ENCODE peak calls at places on chromosomes 7 and 10, in eight cellular contexts. One of them, this sample, is unnamed.

GRCh38 chr7:22333680-22334141 is 23.2 kb downstream of the RAPGEF5 start:
- DNase-seq in brain microvascular endothelial cell: no peak
- DNase-seq in ascending aorta: no peak
- DNase-seq in CD8-positive, alpha-beta T cell: no peak
- DNase-seq in ovary: no peak
- DNase-seq in naive thymus-derived CD4-positive, alpha-beta T cell: no peak
- DNase-seq in bronchial epithelial cell: peak
- DNase-seq in NB4: no peak
- DNase-seq in this sample: no peak

GRCh38 chr10:114110174-114110972 is 63.6 kb downstream of the CCDC186 start:
- DNase-seq in bronchial epithelial cell: peak
- DNase-seq in ovary: no peak
- DNase-seq in brain microvascular endothelial cell: no peak
- DNase-seq in NB4: peak
- DNase-seq in naive thymus-derived CD4-positive, alpha-beta T cell: no peak
- DNase-seq in ascending aorta: no peak
- DNase-seq in CD8-positive, alpha-beta T cell: no peak
- DNase-seq in this sample: no peak

GRCh38 chr10:129958118-129958685 is 5.9 kb downstream of the EBF3 start:
- DNase-seq in ascending aorta: no peak
- DNase-seq in brain microvascular endothelial cell: no peak
- DNase-seq in CD8-positive, alpha-beta T cell: no peak
- DNase-seq in bronchial epithelial cell: no peak
- DNase-seq in ovary: no peak
- DNase-seq in NB4: no peak
- DNase-seq in naive thymus-derived CD4-positive, alpha-beta T cell: no peak
- DNase-seq in this sample: no peak

GRCh38 chr10:122674781-122675180 is 24.9 kb downstream of the C10orf120 start:
- DNase-seq in NB4: no peak
- DNase-seq in CD8-positive, alpha-beta T cell: no peak
- DNase-seq in ascending aorta: no peak
- DNase-seq in bronchial epithelial cell: no peak
- DNase-seq in brain microvascular endothelial cell: no peak
- DNase-seq in naive thymus-derived CD4-positive, alpha-beta T cell: no peak
- DNase-seq in ovary: no peak
- DNase-seq in this sample: peak

GRCh38 chr7:141533149-141533949 is 17.9 kb upstream of the AGK start:
- DNase-seq in NB4: peak
- DNase-seq in CD8-positive, alpha-beta T cell: peak
- DNase-seq in naive thymus-derived CD4-positive, alpha-beta T cell: peak
- DNase-seq in bronchial epithelial cell: peak
- DNase-seq in ascending aorta: no peak
- DNase-seq in ovary: peak
- DNase-seq in brain microvascular endothelial cell: peak
- DNase-seq in this sample: peak

GRCh38 chr10:62805139-62806092 is 896 bp downstream of the ADO start:
- DNase-seq in CD8-positive, alpha-beta T cell: no peak
- DNase-seq in ascending aorta: no peak
- DNase-seq in bronchial epithelial cell: peak
- DNase-seq in brain microvascular endothelial cell: peak
- DNase-seq in ovary: peak
- DNase-seq in NB4: peak
- DNase-seq in naive thymus-derived CD4-positive, alpha-beta T cell: peak
- DNase-seq in this sample: no peak

GRCh38 chr7:17302575-17303142 is 4.2 kb downstream of the AHR start:
- DNase-seq in naive thymus-derived CD4-positive, alpha-beta T cell: no peak
- DNase-seq in CD8-positive, alpha-beta T cell: no peak
- DNase-seq in ovary: no peak
- DNase-seq in ascending aorta: no peak
- DNase-seq in brain microvascular endothelial cell: no peak
- DNase-seq in bronchial epithelial cell: peak
- DNase-seq in NB4: peak
- DNase-seq in this sample: no peak

GRCh38 chr10:31644931-31645633 is 283.5 kb downstream of the ARHGAP12 start:
- DNase-seq in brain microvascular endothelial cell: no peak
- DNase-seq in NB4: no peak
- DNase-seq in ovary: no peak
- DNase-seq in ascending aorta: no peak
- DNase-seq in CD8-positive, alpha-beta T cell: no peak
- DNase-seq in naive thymus-derived CD4-positive, alpha-beta T cell: no peak
- DNase-seq in bronchial epithelial cell: peak
- DNase-seq in this sample: no peak

GRCh38 chr7:70788276-70788675 is 343.7 kb upstream of the GALNT17 start:
- DNase-seq in ovary: no peak
- DNase-seq in bronchial epithelial cell: no peak
- DNase-seq in NB4: no peak
- DNase-seq in CD8-positive, alpha-beta T cell: no peak
- DNase-seq in naive thymus-derived CD4-positive, alpha-beta T cell: no peak
- DNase-seq in brain microvascular endothelial cell: no peak
- DNase-seq in ascending aorta: no peak
- DNase-seq in this sample: no peak

GRCh38 chr7:138116892-138117291 is 40.6 kb downstream of the AKR1D1 start:
- DNase-seq in ascending aorta: no peak
- DNase-seq in bronchial epithelial cell: no peak
- DNase-seq in naive thymus-derived CD4-positive, alpha-beta T cell: no peak
- DNase-seq in brain microvascular endothelial cell: no peak
- DNase-seq in NB4: no peak
- DNase-seq in CD8-positive, alpha-beta T cell: no peak
- DNase-seq in ovary: no peak
- DNase-seq in this sample: no peak

GRCh38 chr10:64507869-64508609 is 986.8 kb downstream of the REEP3 start:
- DNase-seq in ovary: no peak
- DNase-seq in brain microvascular endothelial cell: peak
- DNase-seq in NB4: no peak
- DNase-seq in ascending aorta: no peak
- DNase-seq in naive thymus-derived CD4-positive, alpha-beta T cell: no peak
- DNase-seq in bronchial epithelial cell: no peak
- DNase-seq in CD8-positive, alpha-beta T cell: no peak
- DNase-seq in this sample: no peak

GRCh38 chr7:105654994-105655900 is 74.0 kb upstream of the EFCAB10 start:
- DNase-seq in naive thymus-derived CD4-positive, alpha-beta T cell: no peak
- DNase-seq in NB4: peak
- DNase-seq in brain microvascular endothelial cell: no peak
- DNase-seq in ascending aorta: no peak
- DNase-seq in bronchial epithelial cell: no peak
- DNase-seq in CD8-positive, alpha-beta T cell: no peak
- DNase-seq in ovary: peak
- DNase-seq in this sample: no peak

GRCh38 chr10:72808001-72808400 is 85.5 kb upstream of the OIT3 start:
- DNase-seq in ascending aorta: no peak
- DNase-seq in ovary: no peak
- DNase-seq in naive thymus-derived CD4-positive, alpha-beta T cell: no peak
- DNase-seq in CD8-positive, alpha-beta T cell: no peak
- DNase-seq in NB4: no peak
- DNase-seq in brain microvascular endothelial cell: no peak
- DNase-seq in bronchial epithelial cell: no peak
- DNase-seq in this sample: no peak

GRCh38 chr10:14205246-14205645 is 125.5 kb downstream of the FRMD4A start:
- DNase-seq in NB4: no peak
- DNase-seq in brain microvascular endothelial cell: no peak
- DNase-seq in ovary: no peak
- DNase-seq in bronchial epithelial cell: no peak
- DNase-seq in ascending aorta: no peak
- DNase-seq in naive thymus-derived CD4-positive, alpha-beta T cell: no peak
- DNase-seq in CD8-positive, alpha-beta T cell: no peak
- DNase-seq in this sample: no peak

DNA sequence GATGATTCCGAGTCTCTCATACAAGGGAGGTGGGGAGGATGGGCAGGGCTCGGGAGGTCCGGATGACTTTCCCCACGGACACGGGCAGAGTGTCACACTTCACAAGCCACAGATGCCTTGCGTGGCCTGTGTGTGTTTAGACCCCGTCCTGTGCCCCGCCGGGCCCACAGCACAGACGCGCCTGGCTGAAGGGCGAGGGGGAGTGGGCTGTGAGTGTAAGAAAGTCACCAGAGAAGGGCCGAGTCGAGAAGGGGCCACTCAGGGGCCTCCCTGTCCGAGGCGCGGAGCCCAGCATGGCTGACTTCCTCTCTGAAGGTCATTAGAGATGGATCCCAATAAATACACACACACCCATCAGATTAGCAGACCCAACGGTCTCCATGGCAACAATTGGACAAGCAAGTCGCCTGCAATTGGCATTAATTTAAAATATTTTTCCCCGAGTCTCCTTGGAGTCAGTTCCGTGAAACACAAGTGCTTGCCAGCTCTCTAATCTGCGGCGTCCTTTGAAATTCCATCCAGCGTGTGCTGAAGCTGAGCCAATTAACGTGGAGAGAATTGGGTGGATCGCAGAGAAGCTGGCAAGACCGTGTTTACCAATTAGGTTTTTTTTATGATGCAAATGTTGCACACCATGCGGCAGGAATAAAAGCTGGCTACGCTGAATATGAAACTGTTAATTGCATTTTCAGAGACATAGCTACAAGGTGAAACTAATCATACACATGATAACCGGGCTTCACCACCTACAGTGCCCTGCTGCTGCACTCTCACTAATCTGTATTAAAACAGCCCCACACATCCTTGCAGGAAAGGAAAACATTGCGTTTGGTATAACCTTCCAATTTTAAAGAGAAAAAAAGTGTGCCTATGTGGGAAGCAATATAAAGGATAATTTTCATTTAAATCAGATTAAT is 571.2 kb downstream of the PTPRN2 start:
- DNase-seq in bronchial epithelial cell: no peak
- DNase-seq in NB4: no peak
- DNase-seq in ovary: no peak
- DNase-seq in brain microvascular endothelial cell: no peak
- DNase-seq in naive thymus-derived CD4-positive, alpha-beta T cell: no peak
- DNase-seq in ascending aorta: no peak
- DNase-seq in CD8-positive, alpha-beta T cell: no peak
- DNase-seq in this sample: no peak
- H3K4me3 ChIP-seq in bronchial epithelial cell: no peak
- H3K4me3 ChIP-seq in NB4: no peak
- H3K4me3 ChIP-seq in ovary: no peak
- H3K4me3 ChIP-seq in brain microvascular endothelial cell: no peak
- H3K4me3 ChIP-seq in naive thymus-derived CD4-positive, alpha-beta T cell: no peak
- H3K4me3 ChIP-seq in ascending aorta: peak
- H3K4me3 ChIP-seq in CD8-positive, alpha-beta T cell: no peak
- H3K4me3 ChIP-seq in this sample: peak

DNA sequence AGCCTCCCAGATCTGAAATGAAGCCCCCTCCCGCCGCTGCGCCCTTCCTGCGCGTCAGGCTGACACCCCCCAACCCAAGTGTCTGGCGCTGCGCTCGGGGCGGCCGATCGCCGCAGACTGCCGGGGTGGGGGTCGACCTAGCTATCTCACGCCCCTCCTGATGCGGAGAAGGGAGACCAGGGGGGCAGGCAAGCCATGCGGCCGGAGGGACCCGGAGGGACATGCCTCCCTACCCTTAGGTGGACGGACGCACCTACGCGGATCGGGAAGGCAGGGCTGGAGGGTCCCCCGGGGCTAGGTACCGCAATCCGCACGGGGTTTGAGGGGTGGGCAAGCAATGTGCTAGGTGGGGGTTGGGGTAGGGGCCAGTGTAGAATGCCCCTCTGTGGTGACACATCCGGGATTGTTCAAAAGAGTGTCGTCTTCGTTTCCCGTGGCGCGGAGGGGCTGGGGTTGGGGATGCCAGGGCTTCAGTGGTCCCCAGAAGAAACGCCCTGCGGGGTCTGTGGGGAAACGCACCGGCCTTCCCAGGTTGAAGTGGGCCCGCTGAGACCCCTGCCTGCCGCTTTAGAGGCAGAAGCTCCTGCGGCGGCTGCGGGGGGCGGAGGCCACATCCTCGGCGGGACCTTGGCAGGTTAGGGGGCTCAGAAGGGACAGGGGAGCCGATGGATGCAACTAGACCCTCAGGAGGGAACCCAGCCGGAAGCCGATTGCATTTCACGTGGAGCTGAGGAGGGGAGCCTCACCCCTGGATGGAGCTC is 913 bp downstream of the ADCYAP1R1 start:
- DNase-seq in brain microvascular endothelial cell: no peak
- DNase-seq in NB4: no peak
- DNase-seq in naive thymus-derived CD4-positive, alpha-beta T cell: no peak
- DNase-seq in CD8-positive, alpha-beta T cell: no peak
- DNase-seq in ascending aorta: no peak
- DNase-seq in ovary: no peak
- DNase-seq in bronchial epithelial cell: no peak
- DNase-seq in this sample: no peak
- H3K4me3 ChIP-seq in brain microvascular endothelial cell: no peak
- H3K4me3 ChIP-seq in NB4: no peak
- H3K4me3 ChIP-seq in naive thymus-derived CD4-positive, alpha-beta T cell: no peak
- H3K4me3 ChIP-seq in CD8-positive, alpha-beta T cell: no peak
- H3K4me3 ChIP-seq in ascending aorta: peak
- H3K4me3 ChIP-seq in ovary: peak
- H3K4me3 ChIP-seq in bronchial epithelial cell: no peak
- H3K4me3 ChIP-seq in this sample: peak

GRCh38 chr7:82423446-82423845 is 20.1 kb downstream of the CACNA2D1 start:
- DNase-seq in bronchial epithelial cell: no peak
- DNase-seq in CD8-positive, alpha-beta T cell: no peak
- DNase-seq in ovary: no peak
- DNase-seq in naive thymus-derived CD4-positive, alpha-beta T cell: no peak
- DNase-seq in brain microvascular endothelial cell: no peak
- DNase-seq in ascending aorta: no peak
- DNase-seq in NB4: no peak
- DNase-seq in this sample: no peak
- H3K4me3 ChIP-seq in bronchial epithelial cell: no peak
- H3K4me3 ChIP-seq in CD8-positive, alpha-beta T cell: no peak
- H3K4me3 ChIP-seq in ovary: no peak
- H3K4me3 ChIP-seq in naive thymus-derived CD4-positive, alpha-beta T cell: no peak
- H3K4me3 ChIP-seq in brain microvascular endothelial cell: no peak
- H3K4me3 ChIP-seq in ascending aorta: no peak
- H3K4me3 ChIP-seq in NB4: no peak
- H3K4me3 ChIP-seq in this sample: peak

GRCh38 chr7:68730194-68730593 is 868.1 kb upstream of the AUTS2 start:
- DNase-seq in ascending aorta: no peak
- DNase-seq in CD8-positive, alpha-beta T cell: no peak
- DNase-seq in bronchial epithelial cell: no peak
- DNase-seq in ovary: no peak
- DNase-seq in brain microvascular endothelial cell: no peak
- DNase-seq in naive thymus-derived CD4-positive, alpha-beta T cell: no peak
- DNase-seq in NB4: no peak
- DNase-seq in this sample: no peak

GRCh38 chr7:68725843-68726242 is 872.4 kb upstream of the AUTS2 start:
- DNase-seq in ascending aorta: no peak
- DNase-seq in bronchial epithelial cell: no peak
- DNase-seq in NB4: no peak
- DNase-seq in ovary: no peak
- DNase-seq in brain microvascular endothelial cell: no peak
- DNase-seq in CD8-positive, alpha-beta T cell: no peak
- DNase-seq in naive thymus-derived CD4-positive, alpha-beta T cell: no peak
- DNase-seq in this sample: no peak

GRCh38 chr7:68726386-68726785 is 871.9 kb upstream of the AUTS2 start:
- DNase-seq in ovary: no peak
- DNase-seq in bronchial epithelial cell: no peak
- DNase-seq in ascending aorta: no peak
- DNase-seq in CD8-positive, alpha-beta T cell: no peak
- DNase-seq in brain microvascular endothelial cell: no peak
- DNase-seq in NB4: no peak
- DNase-seq in naive thymus-derived CD4-positive, alpha-beta T cell: no peak
- DNase-seq in this sample: no peak

GRCh38 chr7:68730871-68731403 is 867.3 kb upstream of the AUTS2 start:
- DNase-seq in ascending aorta: no peak
- DNase-seq in naive thymus-derived CD4-positive, alpha-beta T cell: no peak
- DNase-seq in CD8-positive, alpha-beta T cell: no peak
- DNase-seq in brain microvascular endothelial cell: no peak
- DNase-seq in NB4: no peak
- DNase-seq in bronchial epithelial cell: no peak
- DNase-seq in ovary: no peak
- DNase-seq in this sample: no peak

DNA sequence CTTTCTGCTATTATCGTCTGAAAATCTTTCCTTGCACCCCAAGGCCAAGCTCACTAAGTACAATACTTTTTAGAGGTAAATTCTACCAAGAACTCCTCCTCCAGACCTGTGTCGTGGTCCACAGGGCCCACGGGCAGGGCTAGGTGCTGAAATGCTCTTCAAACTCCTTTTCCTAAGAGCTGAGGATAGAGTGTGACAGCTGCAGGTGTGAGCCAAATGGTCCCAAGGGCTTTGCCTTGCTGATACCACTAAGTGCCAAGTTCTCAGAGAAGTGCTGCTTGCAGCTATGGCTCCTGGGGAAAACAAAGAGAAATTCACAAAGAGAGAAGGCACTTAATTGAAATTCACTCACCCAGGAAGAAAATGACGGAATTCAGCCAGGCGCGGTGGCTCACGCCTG is 868.9 kb upstream of the AUTS2 start:
- DNase-seq in brain microvascular endothelial cell: no peak
- DNase-seq in ovary: no peak
- DNase-seq in bronchial epithelial cell: no peak
- DNase-seq in ascending aorta: no peak
- DNase-seq in CD8-positive, alpha-beta T cell: no peak
- DNase-seq in NB4: no peak
- DNase-seq in naive thymus-derived CD4-positive, alpha-beta T cell: no peak
- DNase-seq in this sample: peak
- H3K4me3 ChIP-seq in brain microvascular endothelial cell: no peak
- H3K4me3 ChIP-seq in ovary: no peak
- H3K4me3 ChIP-seq in bronchial epithelial cell: no peak
- H3K4me3 ChIP-seq in ascending aorta: no peak
- H3K4me3 ChIP-seq in CD8-positive, alpha-beta T cell: no peak
- H3K4me3 ChIP-seq in NB4: no peak
- H3K4me3 ChIP-seq in naive thymus-derived CD4-positive, alpha-beta T cell: no peak
- H3K4me3 ChIP-seq in this sample: no peak